ENCODE peak calls at places on chromosomes 13 and 19, in ten cellular contexts. T is tibial nerve, A is body of pancreas, V is transverse colon, K is A549, H is IMR-90, R is right lobe of liver, W is suprapubic skin, S is Peyer's patch, N is upper lobe of left lung. G is an unnamed sample.

GRCh38 chr19:40612831-40613668 is 11.9 kb downstream of the LTBP4 start:
- DNase-seq in N (peak), R (no peak), A (no peak), V (peak), H (no peak), T (peak), S (peak), K (peak), W (peak), G (peak)

GRCh38 chr13:34671136-34671535 is 270.9 kb upstream of the NBEA start:
- DNase-seq in V (no peak), H (no peak), T (peak), A (no peak), W (no peak), R (no peak), S (no peak), N (no peak), K (no peak), G (no peak)

GRCh38 chr19:10808937-10809655 is 26.9 kb downstream of the TMED1 start:
- DNase-seq in K (no peak), H (peak), A (no peak), N (no peak), S (no peak), R (no peak), W (no peak), V (no peak), T (no peak), G (no peak)

GRCh38 chr13:41562541-41563178 is 105.3 kb downstream of the RGCC start:
- DNase-seq in K (no peak), H (no peak), N (no peak), W (no peak), S (no peak), V (no peak), T (no peak), R (no peak), A (no peak), G (no peak)

GRCh38 chr13:78238911-78239310 is 320.3 kb upstream of the EDNRB start:
- DNase-seq in V (no peak), T (no peak), S (no peak), K (no peak), H (no peak), N (no peak), R (no peak), W (no peak), A (no peak), G (no peak)

GRCh38 chr13:97018029-97018819 is 23.9 kb upstream of the OXGR1 start:
- DNase-seq in K (no peak), V (peak), H (peak), S (no peak), R (no peak), N (no peak), W (no peak), T (peak), A (peak), G (peak)

GRCh38 chr13:45941261-45941660 is 89.7 kb upstream of the SIAH3 start:
- DNase-seq in T (no peak), S (no peak), R (no peak), V (no peak), H (no peak), N (no peak), K (no peak), W (no peak), A (no peak), G (no peak)

GRCh38 chr19:41341669-41342490 is 11.8 kb downstream of the TGFB1 start:
- DNase-seq in H (no peak), R (no peak), V (peak), T (no peak), K (no peak), W (no peak), N (peak), S (no peak), A (peak), G (no peak)

GRCh38 chr19:10333758-10334339 is 520 bp upstream of the RAVER1 start:
- DNase-seq in S (no peak), V (no peak), N (no peak), K (no peak), H (no peak), A (no peak), T (no peak), R (no peak), W (no peak), G (no peak)

GRCh38 chr19:38913958-38914357 is 2.0 kb upstream of the CCER2 start:
- DNase-seq in W (no peak), T (no peak), N (no peak), S (no peak), K (no peak), H (no peak), V (no peak), A (no peak), R (no peak), G (no peak)

GRCh38 chr13:31045621-31046081 is 113.2 kb downstream of the TEX26 start:
- DNase-seq in V (peak), K (peak), T (no peak), R (peak), A (peak), S (no peak), W (no peak), N (peak), H (peak), G (peak)

GRCh38 chr19:51572908-51573307 is 1.8 kb downstream of the ZNF175 start:
- DNase-seq in N (no peak), H (peak), K (no peak), A (no peak), S (no peak), R (no peak), W (no peak), T (no peak), V (no peak), G (no peak)

GRCh38 chr13:21010621-21011020 is 50.8 kb downstream of the LATS2 start:
- DNase-seq in K (no peak), H (peak), V (no peak), A (no peak), S (no peak), T (no peak), W (no peak), R (no peak), N (no peak), G (no peak)

GRCh38 chr19:50300051-50300450 is 29.1 kb downstream of the KCNC3 start:
- DNase-seq in A (no peak), S (no peak), H (peak), R (no peak), N (no peak), V (no peak), K (no peak), W (no peak), T (no peak), G (no peak)

GRCh38 chr13:98445340-98446233 is 131.3 kb downstream of the STK24 start:
- DNase-seq in T (peak), W (no peak), A (peak), S (peak), N (peak), R (peak), H (peak), V (peak), K (peak), G (peak)
- H3K27ac ChIP-seq in T (peak), W (peak), A (peak), S (peak), N (peak), R (no peak), H (no peak), V (peak), K (peak), G (peak)

DNA sequence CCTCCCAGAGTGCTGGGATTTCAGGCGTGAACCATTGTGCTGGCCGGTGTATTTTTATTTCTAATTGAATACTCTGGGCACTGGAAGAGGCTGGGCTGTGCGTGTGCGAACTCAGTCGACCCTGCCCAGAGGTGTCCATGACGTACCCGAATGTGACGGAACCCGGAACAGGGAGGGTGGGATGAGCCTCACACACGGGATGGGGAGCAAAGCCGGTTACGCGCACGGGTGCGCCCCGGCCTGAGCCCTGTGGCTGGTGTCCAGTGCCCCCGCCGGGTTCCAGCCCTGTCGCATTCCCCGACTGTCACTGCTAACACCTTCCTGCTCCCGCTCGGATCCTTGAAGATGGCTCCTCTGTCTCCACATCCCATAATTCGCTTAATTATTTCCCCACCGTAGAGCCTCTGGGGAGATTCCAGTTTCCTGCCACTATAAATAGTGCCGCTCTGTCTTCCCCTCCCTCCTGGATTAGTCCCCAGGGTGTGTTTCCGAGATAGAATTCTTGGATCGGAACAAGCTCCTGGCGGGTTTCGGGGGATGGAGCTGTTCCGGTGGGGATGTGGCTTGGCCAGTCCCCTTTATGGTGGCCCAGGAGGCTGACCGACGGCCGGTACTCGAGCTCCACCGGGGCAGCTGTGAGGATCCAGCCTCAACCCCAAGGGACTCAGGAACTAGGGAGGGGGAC is 22.0 kb downstream of the SBNO2 start:
- DNase-seq in K (no peak), R (peak), H (no peak), W (no peak), A (no peak), S (no peak), N (no peak), T (no peak), V (no peak), G (peak)
- TF ChIP-seq POLR2A in K (no peak), R (no peak), H (no peak), W (no peak), A (no peak), S (no peak), N (no peak), T (no peak), V (no peak), G (no peak)

GRCh38 chr19:17541184-17541759 is 14.2 kb upstream of the COLGALT1 start:
- DNase-seq in R (no peak), T (no peak), H (no peak), W (no peak), K (no peak), V (no peak), A (no peak), N (no peak), S (no peak), G (no peak)

GRCh38 chr19:17538684-17539287 is 16.7 kb upstream of the COLGALT1 start:
- DNase-seq in K (no peak), V (no peak), S (peak), H (no peak), T (no peak), N (no peak), A (no peak), W (no peak), R (no peak), G (no peak)

GRCh38 chr19:17542042-17542441 is 13.4 kb upstream of the COLGALT1 start:
- DNase-seq in T (no peak), N (no peak), A (no peak), S (no peak), R (no peak), K (no peak), V (no peak), W (no peak), H (no peak), G (no peak)

GRCh38 chr19:17540174-17540573 is 15.3 kb upstream of the COLGALT1 start:
- DNase-seq in R (peak), A (no peak), N (no peak), H (no peak), T (no peak), W (no peak), V (no peak), S (no peak), K (no peak), G (no peak)

GRCh38 chr19:17539288-17540117 is 15.9 kb upstream of the COLGALT1 start:
- DNase-seq in S (peak), H (peak), R (peak), N (peak), T (peak), W (peak), A (peak), V (peak), K (peak), G (peak)
- H3K27ac ChIP-seq in S (peak), H (peak), R (no peak), N (peak), T (no peak), W (no peak), A (no peak), V (peak), K (peak), G (peak)

GRCh38 chr19:1646149-1646930 is 6.1 kb downstream of the TCF3 start:
- DNase-seq in R (no peak), S (no peak), T (no peak), V (no peak), A (no peak), H (no peak), K (no peak), N (no peak), W (no peak), G (no peak)
- TF ChIP-seq POLR2A in R (no peak), S (no peak), T (no peak), V (no peak), A (no peak), H (no peak), K (no peak), N (no peak), W (no peak), G (no peak)

DNA sequence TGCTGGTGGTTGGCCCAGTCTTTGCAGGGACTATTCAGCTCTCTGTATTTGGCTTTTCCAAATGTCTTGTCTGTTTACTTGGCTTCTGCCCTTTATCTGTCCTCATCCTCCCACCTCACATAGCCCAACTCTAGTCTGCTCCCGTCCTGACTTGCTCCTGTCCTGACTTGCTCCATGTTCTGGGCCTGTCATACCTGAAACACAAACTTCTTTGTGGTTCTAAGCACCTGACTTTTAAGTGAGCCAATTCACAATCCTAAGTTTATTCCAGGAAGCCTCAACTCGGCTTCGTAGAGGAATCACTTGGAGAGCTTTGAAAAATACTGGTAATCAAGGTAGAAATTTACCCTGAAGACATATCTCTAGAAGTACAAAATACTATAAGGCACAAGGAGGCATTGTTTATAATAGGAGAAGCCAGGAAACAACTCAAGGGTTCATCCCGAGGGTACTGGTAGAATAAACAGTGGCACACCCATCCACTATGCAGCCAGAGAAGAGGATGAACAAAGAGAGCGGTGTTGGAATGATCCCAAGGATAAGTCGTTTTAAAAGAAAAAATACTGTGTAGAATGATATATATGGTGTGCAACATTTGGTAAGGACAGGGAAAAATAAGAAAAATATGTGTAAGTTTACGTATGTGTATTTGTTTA is 284.5 kb downstream of the FGF14 start:
- DNase-seq in R (no peak), A (no peak), S (no peak), W (no peak), K (no peak), V (no peak), H (no peak), N (no peak), T (no peak), G (no peak)
- H3K27ac ChIP-seq in R (no peak), A (no peak), S (no peak), W (peak), K (no peak), V (no peak), H (no peak), N (no peak), T (no peak), G (no peak)

GRCh38 chr13:100797921-100798320 is 123.3 kb upstream of the TMTC4 start:
- DNase-seq in A (no peak), R (no peak), K (no peak), H (no peak), W (no peak), V (no peak), N (no peak), T (no peak), S (no peak), G (no peak)
- TF ChIP-seq POLR2A in A (no peak), R (no peak), K (no peak), H (no peak), W (no peak), V (no peak), N (no peak), T (no peak), S (no peak), G (no peak)

DNA sequence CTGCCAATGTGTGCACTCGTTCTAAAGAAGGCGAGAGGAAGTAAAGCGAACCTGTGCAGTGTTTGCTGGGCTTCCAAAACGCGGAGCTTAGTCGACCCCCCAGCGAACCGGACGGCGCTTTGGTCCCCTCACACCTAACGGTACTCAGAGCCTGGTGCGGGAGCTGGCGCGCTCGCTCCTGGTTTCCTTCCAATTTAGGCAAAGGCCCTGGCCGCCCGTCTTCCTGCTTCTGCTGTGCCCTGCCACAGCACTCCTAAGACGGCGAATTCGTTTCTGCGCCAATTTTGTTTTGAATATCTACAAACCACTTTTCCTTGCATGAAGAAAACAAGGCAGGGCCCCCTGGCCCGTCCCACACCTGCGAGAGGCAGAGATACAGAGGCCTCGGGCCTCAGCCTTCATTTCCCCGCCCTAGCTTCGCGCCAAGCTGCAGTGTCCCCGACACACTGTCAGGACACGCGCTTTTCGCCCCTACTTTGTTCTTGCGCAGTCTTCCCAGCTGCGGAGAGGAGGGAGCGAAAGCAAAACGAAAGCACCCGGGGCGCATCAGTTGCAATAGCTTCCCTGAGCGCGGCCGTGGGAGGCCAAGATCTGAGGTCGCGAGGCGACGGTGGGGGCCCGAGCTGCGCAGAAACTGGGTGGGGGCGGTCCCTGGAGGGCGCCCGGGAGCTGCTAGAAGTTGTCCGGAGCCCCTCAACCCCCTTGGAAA is 111.9 kb downstream of the KCNRG start:
- DNase-seq in W (peak), R (peak), V (peak), K (no peak), T (peak), S (peak), N (peak), H (peak), A (no peak), G (peak)
- H3K27ac ChIP-seq in W (peak), R (no peak), V (peak), K (no peak), T (peak), S (peak), N (peak), H (peak), A (no peak), G (peak)

GRCh38 chr19:4794971-4795370 is 3.4 kb downstream of the FEM1A start:
- DNase-seq in S (no peak), H (no peak), R (no peak), T (no peak), V (no peak), K (no peak), W (no peak), A (no peak), N (no peak), G (no peak)
- TF ChIP-seq POLR2A in S (no peak), H (no peak), R (no peak), T (no peak), V (no peak), K (no peak), W (no peak), A (no peak), N (no peak), G (no peak)

DNA sequence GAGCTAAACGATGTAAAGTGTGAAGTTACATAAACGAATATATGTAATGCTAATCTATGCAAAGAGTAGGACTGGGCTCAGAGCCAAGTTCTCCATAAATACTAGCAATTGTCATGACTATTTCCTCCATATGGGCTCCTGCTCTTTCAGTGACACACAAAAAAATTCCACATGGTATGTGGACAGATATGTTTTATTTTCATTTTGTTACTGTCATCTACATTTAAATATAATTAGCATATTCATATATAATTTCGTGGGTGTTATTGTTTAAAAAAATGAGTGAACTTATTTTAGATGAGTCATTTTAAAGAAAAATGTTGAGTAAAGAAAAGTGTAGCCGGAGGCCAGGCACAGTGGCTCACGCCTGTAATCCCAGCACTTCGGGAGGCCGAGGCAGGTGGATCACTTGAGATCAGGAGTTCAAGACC is 5.0 kb upstream of the IGSF23 start:
- DNase-seq in S (no peak), T (no peak), V (no peak), K (no peak), H (peak), W (no peak), A (no peak), N (no peak), R (no peak), G (no peak)
- H3K27ac ChIP-seq in S (peak), T (no peak), V (peak), K (peak), H (no peak), W (no peak), A (no peak), N (no peak), R (no peak), G (no peak)